ENCODE peak calls at places on chromosome 6, in four cellular contexts. One of them, this sample, is unnamed.

GRCh38 chr6:121437861-121438651 is 2.6 kb downstream of the GJA1 start:
- DNase-seq in AG09319: no peak
- DNase-seq in BE2C: no peak
- DNase-seq in foreskin fibroblast: peak
- DNase-seq in this sample: no peak

GRCh38 chr6:159726196-159726917 is 949 bp upstream of the WTAP start:
- DNase-seq in AG09319: no peak
- DNase-seq in BE2C: no peak
- DNase-seq in foreskin fibroblast: no peak
- DNase-seq in this sample: no peak

GRCh38 chr6:131013495-131013894 is 49.5 kb downstream of the EPB41L2 start:
- DNase-seq in AG09319: no peak
- DNase-seq in BE2C: no peak
- DNase-seq in foreskin fibroblast: peak
- DNase-seq in this sample: no peak

GRCh38 chr6:12490904-12491571 is 200.9 kb downstream of the EDN1 start:
- DNase-seq in AG09319: no peak
- DNase-seq in BE2C: no peak
- DNase-seq in foreskin fibroblast: peak
- DNase-seq in this sample: no peak

GRCh38 chr6:152503541-152503940 is 133.6 kb downstream of the SYNE1 start:
- DNase-seq in AG09319: no peak
- DNase-seq in BE2C: no peak
- DNase-seq in foreskin fibroblast: no peak
- DNase-seq in this sample: no peak

GRCh38 chr6:56314683-56315523 is 67.5 kb upstream of the COL21A1 start:
- DNase-seq in AG09319: no peak
- DNase-seq in BE2C: peak
- DNase-seq in foreskin fibroblast: peak
- DNase-seq in this sample: peak

GRCh38 chr6:26555505-26556262 is 17.5 kb downstream of the HMGN4 start:
- DNase-seq in AG09319: no peak
- DNase-seq in BE2C: peak
- DNase-seq in foreskin fibroblast: no peak
- DNase-seq in this sample: no peak

GRCh38 chr6:115969207-115969929 is 91.3 kb downstream of the FRK start:
- DNase-seq in AG09319: no peak
- DNase-seq in BE2C: no peak
- DNase-seq in foreskin fibroblast: no peak
- DNase-seq in this sample: no peak

GRCh38 chr6:1786455-1787108 is 176.9 kb downstream of the FOXC1 start:
- DNase-seq in AG09319: no peak
- DNase-seq in BE2C: no peak
- DNase-seq in foreskin fibroblast: no peak
- DNase-seq in this sample: no peak

GRCh38 chr6:6820688-6821238 is 232.2 kb downstream of the LY86 start:
- DNase-seq in AG09319: no peak
- DNase-seq in BE2C: no peak
- DNase-seq in foreskin fibroblast: no peak
- DNase-seq in this sample: no peak

GRCh38 chr6:21327326-21328140 is 266.0 kb upstream of the SOX4 start:
- DNase-seq in AG09319: no peak
- DNase-seq in BE2C: no peak
- DNase-seq in foreskin fibroblast: no peak
- DNase-seq in this sample: no peak

GRCh38 chr6:3749991-3750323 is 1.6 kb downstream of the PXDC1 start:
- DNase-seq in AG09319: no peak
- DNase-seq in BE2C: no peak
- DNase-seq in foreskin fibroblast: peak
- DNase-seq in this sample: no peak

GRCh38 chr6:44237813-44238433 is 9.0 kb upstream of the HSP90AB1 start:
- DNase-seq in AG09319: no peak
- DNase-seq in BE2C: peak
- DNase-seq in foreskin fibroblast: peak
- DNase-seq in this sample: peak

GRCh38 chr6:32188381-32189081 is 1.5 kb downstream of the PBX2 start:
- DNase-seq in AG09319: no peak
- DNase-seq in BE2C: no peak
- DNase-seq in foreskin fibroblast: peak
- DNase-seq in this sample: no peak

GRCh38 chr6:119128252-119128912 is 49.9 kb upstream of the FAM184A start:
- DNase-seq in AG09319: no peak
- DNase-seq in BE2C: peak
- DNase-seq in foreskin fibroblast: peak
- DNase-seq in this sample: no peak

GRCh38 chr6:41785254-41785653 is 2.2 kb upstream of the TOMM6 start:
- DNase-seq in AG09319: no peak
- DNase-seq in BE2C: no peak
- DNase-seq in foreskin fibroblast: no peak
- DNase-seq in this sample: no peak

GRCh38 chr6:20916081-20916480 is 381.8 kb downstream of the CDKAL1 start:
- DNase-seq in AG09319: no peak
- DNase-seq in BE2C: no peak
- DNase-seq in foreskin fibroblast: peak
- DNase-seq in this sample: no peak

DNA sequence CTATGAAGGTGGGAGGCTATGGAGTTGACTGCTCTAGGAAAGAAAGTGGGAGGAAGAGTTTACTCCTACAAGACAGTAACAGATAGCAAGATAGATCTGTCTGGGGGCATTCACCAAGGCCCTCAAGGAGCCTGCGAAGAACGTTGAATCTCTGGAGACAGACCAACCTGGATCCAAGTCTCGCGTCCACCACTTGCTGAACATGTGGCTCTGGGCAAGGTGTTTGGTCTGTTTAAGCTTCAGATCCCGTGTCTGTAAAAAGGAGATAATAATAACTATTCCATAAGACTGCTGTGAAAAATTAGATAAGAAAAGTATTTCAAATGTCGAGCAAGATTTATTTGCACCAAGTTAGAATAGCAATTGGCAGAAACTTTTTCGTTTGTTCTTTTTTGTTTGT is 8.1 kb upstream of the EEF1A1 start:
- DNase-seq in AG09319: no peak
- DNase-seq in BE2C: no peak
- DNase-seq in foreskin fibroblast: no peak
- DNase-seq in this sample: no peak
- TF ChIP-seq CTCF in AG09319: no peak
- TF ChIP-seq CTCF in BE2C: no peak
- TF ChIP-seq CTCF in foreskin fibroblast: no peak
- TF ChIP-seq CTCF in this sample: no peak

GRCh38 chr6:75124085-75124484 is 81.8 kb downstream of the COL12A1 start:
- DNase-seq in AG09319: no peak
- DNase-seq in BE2C: no peak
- DNase-seq in foreskin fibroblast: no peak
- DNase-seq in this sample: no peak
- TF ChIP-seq CTCF in AG09319: no peak
- TF ChIP-seq CTCF in BE2C: no peak
- TF ChIP-seq CTCF in foreskin fibroblast: no peak
- TF ChIP-seq CTCF in this sample: no peak

DNA sequence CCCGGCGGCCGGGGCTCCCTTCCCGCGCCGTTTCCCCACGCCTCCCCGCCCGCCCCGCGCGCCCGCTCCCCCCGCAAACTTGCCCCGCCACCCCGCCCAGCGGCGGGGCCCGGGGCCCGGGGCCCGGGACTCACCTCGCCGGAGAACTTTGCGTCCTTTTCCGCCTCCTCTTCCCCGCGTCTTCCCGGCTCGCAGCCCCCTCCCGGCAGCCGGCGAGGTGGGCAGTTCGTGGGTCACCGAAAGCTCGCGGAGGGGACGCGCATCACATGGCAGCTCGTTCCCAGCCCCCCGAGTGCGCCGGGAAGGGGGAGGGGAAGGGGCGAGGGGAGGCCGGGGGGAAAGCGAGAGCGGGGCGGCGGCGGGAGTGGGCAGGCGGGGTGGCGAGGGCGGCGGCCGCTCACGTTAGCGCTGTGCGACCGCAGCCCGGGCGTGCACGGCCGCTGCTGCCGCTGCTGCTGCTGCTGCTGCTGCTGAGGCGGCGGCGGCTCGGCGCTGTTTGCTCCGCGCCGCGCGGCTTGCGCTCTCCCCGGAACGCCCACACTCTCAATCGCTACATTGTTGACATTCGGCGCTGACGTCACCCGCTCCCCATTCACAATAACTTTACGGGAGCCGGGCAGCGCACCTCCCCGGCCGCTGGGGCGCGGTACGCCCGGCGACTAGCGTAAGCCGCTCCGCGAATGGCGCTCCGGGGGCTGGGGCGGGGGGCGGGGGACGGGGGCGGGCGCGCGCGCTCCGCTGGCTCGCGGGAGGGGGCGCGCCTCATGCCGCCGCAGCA is at the start of gene BACH2:
- DNase-seq in AG09319: peak
- DNase-seq in BE2C: peak
- DNase-seq in foreskin fibroblast: peak
- DNase-seq in this sample: peak
- TF ChIP-seq CTCF in AG09319: no peak
- TF ChIP-seq CTCF in BE2C: no peak
- TF ChIP-seq CTCF in foreskin fibroblast: no peak
- TF ChIP-seq CTCF in this sample: no peak

GRCh38 chr6:51398793-51399192 is 580.1 kb downstream of the TFAP2B start:
- DNase-seq in AG09319: no peak
- DNase-seq in BE2C: no peak
- DNase-seq in foreskin fibroblast: no peak
- DNase-seq in this sample: no peak
- TF ChIP-seq CTCF in AG09319: no peak
- TF ChIP-seq CTCF in BE2C: no peak
- TF ChIP-seq CTCF in foreskin fibroblast: no peak
- TF ChIP-seq CTCF in this sample: no peak

DNA sequence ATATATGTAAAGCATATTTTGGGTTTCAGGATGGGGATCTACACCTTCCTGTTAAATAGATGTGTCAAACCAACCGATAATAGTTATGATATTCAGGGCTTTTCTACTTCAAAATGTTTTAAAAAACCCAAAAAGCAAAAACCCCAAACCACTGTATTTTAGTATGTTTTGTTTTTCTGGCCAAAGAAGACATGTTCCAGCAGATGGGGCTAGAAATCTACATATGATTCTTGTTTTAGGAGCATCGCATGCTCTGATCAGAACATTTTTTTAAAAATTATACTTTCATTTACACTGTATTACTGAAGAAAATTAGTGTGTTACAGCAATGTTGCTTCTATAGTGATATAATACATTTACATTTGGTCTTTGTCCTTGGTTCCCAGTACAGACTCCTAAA is 11.0 kb downstream of the RMND1 start:
- DNase-seq in AG09319: no peak
- DNase-seq in BE2C: no peak
- DNase-seq in foreskin fibroblast: no peak
- DNase-seq in this sample: no peak
- TF ChIP-seq CTCF in AG09319: peak
- TF ChIP-seq CTCF in BE2C: peak
- TF ChIP-seq CTCF in foreskin fibroblast: peak
- TF ChIP-seq CTCF in this sample: no peak

GRCh38 chr6:165689699-165690098 is 26.7 kb upstream of the PDE10A start:
- DNase-seq in AG09319: no peak
- DNase-seq in BE2C: no peak
- DNase-seq in foreskin fibroblast: no peak
- DNase-seq in this sample: no peak
- TF ChIP-seq CTCF in AG09319: no peak
- TF ChIP-seq CTCF in BE2C: peak
- TF ChIP-seq CTCF in foreskin fibroblast: no peak
- TF ChIP-seq CTCF in this sample: no peak

GRCh38 chr6:160735523-160735922 is 33.5 kb downstream of the PLG start:
- DNase-seq in AG09319: no peak
- DNase-seq in BE2C: no peak
- DNase-seq in foreskin fibroblast: no peak
- DNase-seq in this sample: no peak

GRCh38 chr6:160733045-160733646 is 31.1 kb downstream of the PLG start:
- DNase-seq in AG09319: peak
- DNase-seq in BE2C: peak
- DNase-seq in foreskin fibroblast: peak
- DNase-seq in this sample: peak

GRCh38 chr6:160734627-160735026 is 32.6 kb downstream of the PLG start:
- DNase-seq in AG09319: no peak
- DNase-seq in BE2C: no peak
- DNase-seq in foreskin fibroblast: no peak
- DNase-seq in this sample: no peak

GRCh38 chr6:160730911-160731310 is 28.9 kb downstream of the PLG start:
- DNase-seq in AG09319: no peak
- DNase-seq in BE2C: peak
- DNase-seq in foreskin fibroblast: no peak
- DNase-seq in this sample: peak
- TF ChIP-seq CTCF in AG09319: no peak
- TF ChIP-seq CTCF in BE2C: peak
- TF ChIP-seq CTCF in foreskin fibroblast: no peak
- TF ChIP-seq CTCF in this sample: peak

This sample was measured in endothelial cell.